ENCODE peak calls at places on chromosomes 16 and 17, in eight cellular contexts. J, Z, D, Q, E, X, O and S are unnamed samples.

GRCh38 chr16:50155925-50156324 is 2.8 kb downstream of the TENT4B start:
- DNase-seq in E (no peak), Q (no peak), Z (no peak), D (no peak), J (no peak), O (no peak), X (no peak), S (no peak)

GRCh38 chr16:50879873-50880695 is 138.2 kb downstream of the CYLD start:
- DNase-seq in Q (no peak), D (peak; percentile 77), O (peak; percentile 57), E (no peak), Z (no peak), J (no peak), X (no peak), S (peak; percentile 2)

GRCh38 chr17:33277436-33278100 is 15.5 kb downstream of the ASIC2 start:
- DNase-seq in D (no peak), E (no peak), Q (no peak), O (no peak), Z (no peak), J (no peak), X (no peak), S (peak; percentile 51)

GRCh38 chr16:69513180-69513966 is 52.4 kb upstream of the NFAT5 start:
- DNase-seq in O (no peak), X (no peak), D (peak; percentile 41), Q (no peak), E (peak; percentile 89), J (peak; percentile 93), Z (no peak), S (peak; percentile 74)

GRCh38 chr17:17830740-17831207 is 6.0 kb downstream of the SREBF1 start:
- DNase-seq in E (no peak), D (no peak), O (peak; percentile 73), J (no peak), X (no peak), Q (no peak), Z (no peak), S (no peak)

GRCh38 chr16:1002399-1003161 is 21.0 kb downstream of the SOX8 start:
- DNase-seq in J (peak; percentile 94), E (peak; percentile 96), O (peak; percentile 77), Z (peak; percentile 85), Q (no peak), X (no peak), D (no peak), S (peak; percentile 86)

GRCh38 chr17:8125196-8125946 is 1.5 kb upstream of the HES7 start:
- DNase-seq in D (peak; percentile 74), X (peak; percentile 94), O (peak; percentile 88), J (peak; percentile 76), Q (peak; percentile 85), Z (peak; percentile 60), E (peak; percentile 84), S (peak; percentile 66)

GRCh38 chr17:40560592-40561293 is 4.5 kb downstream of the CCR7 start:
- DNase-seq in Q (peak; percentile 66), J (no peak), D (no peak), O (peak; percentile 5), Z (no peak), E (peak; percentile 37), X (peak; percentile 48), S (peak; percentile 36)

GRCh38 chr16:56601325-56601724 is 7.1 kb upstream of the MT2A start:
- DNase-seq in D (no peak), J (no peak), E (no peak), Q (no peak), Z (no peak), O (no peak), X (no peak), S (no peak)

GRCh38 chr16:970766-971581 is at the start of gene LMF1:
- DNase-seq in Q (peak; percentile 93), E (peak; percentile 99), O (peak; percentile 96), J (peak; percentile 83), D (peak; percentile 91), X (peak; percentile 96), Z (peak; percentile 68), S (peak; percentile 96)

GRCh38 chr17:46026045-46026814 is 27.2 kb downstream of the STH start:
- DNase-seq in D (peak; percentile 41), Q (no peak), X (peak; percentile 87), E (no peak), Z (no peak), O (no peak), J (no peak), S (no peak)

GRCh38 chr17:48597775-48598631 is 4.4 kb upstream of the HOXB5 start:
- DNase-seq in O (peak; percentile 41), X (no peak), E (no peak), Z (no peak), Q (peak; percentile 55), D (peak; percentile 65), J (peak; percentile 67), S (peak; percentile 80)

DNA sequence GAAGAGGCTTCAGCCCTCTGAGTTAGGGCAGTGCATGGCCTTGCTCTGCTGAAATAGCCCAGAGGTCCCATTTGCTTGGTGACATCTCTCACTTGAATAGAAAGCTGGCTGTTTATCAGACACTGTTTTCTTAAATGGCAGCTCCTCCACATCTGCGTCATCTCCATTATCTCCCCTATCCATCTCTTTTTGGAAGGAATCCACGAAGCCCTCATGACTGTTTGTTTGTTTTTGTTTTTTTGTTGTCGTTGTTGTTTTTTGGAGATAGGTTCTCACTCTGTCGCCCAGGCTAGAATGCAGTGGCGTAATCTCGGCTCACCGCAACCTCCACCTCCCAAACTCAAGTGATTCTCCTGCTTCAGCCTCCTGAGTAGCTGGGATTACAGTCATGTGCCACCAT is 16.6 kb downstream of the NAA60 start:
- DNase-seq in J (no peak), Z (no peak), Q (no peak), X (no peak), D (no peak), O (no peak), E (no peak), S (peak; percentile 12)
- H4K20me1 ChIP-seq in J (peaks cover 8% of the 10 kb centered on the region), Z (no peaks in the 10 kb centered on the region), Q (peaks cover 11% of the 10 kb centered on the region), X (peaks cover 5% of the 10 kb centered on the region), D (peaks cover 31% of the 10 kb centered on the region), O (peaks cover 58% of the 10 kb centered on the region), E (peaks cover 55% of the 10 kb centered on the region), S (peaks cover 6% of the 10 kb centered on the region)

GRCh38 chr16:29820730-29821662 is 734 bp downstream of the MVP start:
- DNase-seq in Q (no peak), Z (no peak), D (no peak), E (peak; percentile 84), O (no peak), X (no peak), J (peak; percentile 27), S (peak; percentile 60)

GRCh38 chr16:29825145-29826044 is 5.1 kb downstream of the MVP start:
- DNase-seq in E (peak; percentile 66), J (peak; percentile 70), O (no peak), D (no peak), Z (no peak), Q (no peak), X (no peak), S (peak; percentile 89)

GRCh38 chr16:29826342-29826695 is 6.1 kb downstream of the MVP start:
- DNase-seq in Q (no peak), O (no peak), E (no peak), Z (no peak), X (no peak), J (no peak), D (no peak), S (no peak)

GRCh38 chr16:29821663-29822115 is 1.4 kb downstream of the MVP start:
- DNase-seq in J (peak; percentile 50), O (peak; percentile 70), E (peak; percentile 70), Q (no peak), X (no peak), D (no peak), Z (peak; percentile 70), S (peak; percentile 90)

DNA sequence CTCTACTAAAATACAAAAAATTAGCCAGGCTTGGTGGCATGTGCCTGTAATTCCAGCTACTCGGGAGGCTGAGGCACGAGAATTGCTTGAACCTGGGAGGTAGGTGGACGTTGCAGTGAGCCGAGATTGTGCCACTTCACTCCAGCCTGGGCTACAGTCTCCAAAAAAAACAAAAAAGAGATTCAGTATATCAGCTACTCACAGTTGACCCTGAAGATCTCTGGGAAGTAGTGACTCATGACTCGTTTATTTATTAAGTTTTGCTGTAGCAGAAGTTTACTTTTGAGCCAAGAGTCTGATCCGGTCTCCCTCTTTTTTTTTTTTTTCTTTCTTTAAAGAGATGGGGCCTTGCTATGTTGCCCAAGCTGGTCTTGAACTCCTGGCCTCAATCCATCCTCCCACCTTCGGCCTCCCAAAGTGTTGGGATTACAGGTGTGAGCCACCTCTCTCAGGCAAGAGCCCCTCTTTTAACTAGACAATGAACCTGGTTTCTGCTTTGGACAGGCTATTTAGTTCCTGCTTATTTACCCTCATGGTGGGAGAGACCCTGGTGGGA is 4.4 kb downstream of the MVP start:
- DNase-seq in X (no peak), E (no peak), Q (no peak), Z (no peak), J (peak; percentile 65), O (no peak), D (no peak), S (peak; percentile 82)
- H3K4me2 ChIP-seq in X (no peak overlapping the region), E (peak overlapping the region; percentile 65), Q (no peak overlapping the region), Z (peak overlapping the region; percentile 78), J (peak overlapping the region; percentile 69), O (peak overlapping the region; percentile 71), D (no peak overlapping the region), S (peak overlapping the region; percentile 76)

DNA sequence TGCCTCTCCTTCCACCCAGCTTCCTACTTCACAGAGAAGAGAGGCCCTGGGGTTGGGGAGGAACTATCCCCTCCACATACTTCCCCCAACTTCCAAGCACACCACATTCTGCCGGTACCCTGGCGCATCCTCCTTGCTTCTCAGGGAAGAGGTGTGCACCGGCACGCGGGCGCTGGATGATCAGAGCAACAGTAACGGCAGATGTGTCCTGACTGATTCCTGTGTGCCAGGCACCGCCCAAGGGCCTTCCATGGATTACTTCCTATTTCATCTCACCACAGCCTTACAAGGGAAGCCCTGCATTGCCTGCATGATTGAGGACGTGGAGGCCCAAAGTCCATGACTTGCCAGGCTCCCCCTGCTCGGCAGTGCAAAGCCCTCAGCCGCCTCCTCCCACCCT is 21.1 kb upstream of the MLKL start:
- DNase-seq in E (no peak), O (no peak), Z (no peak), X (no peak), Q (no peak), D (no peak), J (no peak), S (no peak)
- H3K9me2 ChIP-seq in E (no peaks in the 10 kb centered on the region), O (no peaks in the 10 kb centered on the region), Z (no peaks in the 10 kb centered on the region), X (no peaks in the 10 kb centered on the region), Q (no peaks in the 10 kb centered on the region), D (no peaks in the 10 kb centered on the region), J (no peaks in the 10 kb centered on the region), S (no peaks in the 10 kb centered on the region)

DNA sequence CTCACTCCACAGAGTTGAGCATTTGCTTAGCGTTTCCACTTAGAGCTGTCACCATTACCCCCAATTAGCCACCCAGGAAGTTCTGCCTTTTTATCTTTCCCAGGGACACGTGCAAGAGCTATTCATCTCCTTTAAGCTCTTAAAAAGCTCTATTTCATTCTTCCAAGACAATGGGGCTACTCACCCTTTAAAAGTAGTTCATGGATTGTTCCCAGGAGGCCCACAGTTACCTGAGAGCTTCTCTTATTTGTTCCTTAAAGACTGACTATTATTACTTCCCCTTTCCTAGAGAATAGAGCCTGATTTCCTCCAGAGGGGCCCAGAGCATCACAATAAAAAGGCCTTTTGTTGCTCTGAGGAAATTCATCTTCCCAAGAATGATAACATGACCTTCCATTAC is 126.8 kb downstream of the CACNG3 start:
- DNase-seq in O (no peak), J (no peak), X (no peak), D (peak; percentile 58), Z (no peak), E (no peak), Q (no peak), S (no peak)
- H4K20me1 ChIP-seq in O (no peaks in the 10 kb centered on the region), J (no peaks in the 10 kb centered on the region), X (no peaks in the 10 kb centered on the region), D (no peaks in the 10 kb centered on the region), Z (no peaks in the 10 kb centered on the region), E (no peaks in the 10 kb centered on the region), Q (no peaks in the 10 kb centered on the region), S (no peaks in the 10 kb centered on the region)